ENCODE peak calls at places on chromosomes 5 and 9, in ten cellular contexts. One of them, this sample, is unnamed.

GRCh38 chr5:62143268-62144229 is 162.5 kb upstream of the KIF2A start:
- DNase-seq in GM19239: no peak
- DNase-seq in stomach: no peak
- DNase-seq in tibial artery: no peak
- DNase-seq in activated CD8-positive, alpha-beta T cell treated with anti-CD3 and anti-CD28 coated beads, Interleukin-2, amount 10 ng/mL, durations not matched to agents 7 days and 5 days: no peak
- DNase-seq in skeletal muscle cell: no peak
- DNase-seq in NB4: peak; percentile 22
- DNase-seq in HT1080: peak; percentile 30
- DNase-seq in iris pigment epithelial cell: peak; percentile 37
- DNase-seq in NCI-H774: peak; percentile 37
- DNase-seq in this sample: peak; percentile 56

GRCh38 chr9:136853596-136854112 is 1.5 kb downstream of the MAMDC4 start:
- DNase-seq in GM19239: no peak
- DNase-seq in stomach: no peak
- DNase-seq in tibial artery: peak; percentile 59
- DNase-seq in activated CD8-positive, alpha-beta T cell treated with anti-CD3 and anti-CD28 coated beads, Interleukin-2, amount 10 ng/mL, durations not matched to agents 7 days and 5 days: no peak
- DNase-seq in skeletal muscle cell: no peak
- DNase-seq in NB4: no peak
- DNase-seq in HT1080: no peak
- DNase-seq in iris pigment epithelial cell: no peak
- DNase-seq in NCI-H774: no peak
- DNase-seq in this sample: no peak

GRCh38 chr9:35756275-35756742 is 2.2 kb upstream of the MSMP start:
- DNase-seq in GM19239: no peak
- DNase-seq in stomach: peak; percentile 74
- DNase-seq in tibial artery: no peak
- DNase-seq in activated CD8-positive, alpha-beta T cell treated with anti-CD3 and anti-CD28 coated beads, Interleukin-2, amount 10 ng/mL, durations not matched to agents 7 days and 5 days: no peak
- DNase-seq in skeletal muscle cell: no peak
- DNase-seq in NB4: no peak
- DNase-seq in HT1080: no peak
- DNase-seq in iris pigment epithelial cell: peak; percentile 39
- DNase-seq in NCI-H774: no peak
- DNase-seq in this sample: no peak

GRCh38 chr9:121447341-121447834 is 52.3 kb downstream of the GGTA1 start:
- DNase-seq in GM19239: no peak
- DNase-seq in stomach: no peak
- DNase-seq in tibial artery: no peak
- DNase-seq in activated CD8-positive, alpha-beta T cell treated with anti-CD3 and anti-CD28 coated beads, Interleukin-2, amount 10 ng/mL, durations not matched to agents 7 days and 5 days: no peak
- DNase-seq in skeletal muscle cell: peak; percentile 45
- DNase-seq in NB4: peak; percentile 31
- DNase-seq in HT1080: peak; percentile 62
- DNase-seq in iris pigment epithelial cell: peak; percentile 76
- DNase-seq in NCI-H774: no peak
- DNase-seq in this sample: peak; percentile 66

GRCh38 chr9:124390812-124391658 is 24.2 kb downstream of the PSMB7 start:
- DNase-seq in GM19239: no peak
- DNase-seq in stomach: no peak
- DNase-seq in tibial artery: no peak
- DNase-seq in activated CD8-positive, alpha-beta T cell treated with anti-CD3 and anti-CD28 coated beads, Interleukin-2, amount 10 ng/mL, durations not matched to agents 7 days and 5 days: no peak
- DNase-seq in skeletal muscle cell: no peak
- DNase-seq in NB4: no peak
- DNase-seq in HT1080: no peak
- DNase-seq in iris pigment epithelial cell: peak; percentile 57
- DNase-seq in NCI-H774: peak; percentile 51
- DNase-seq in this sample: peak; percentile 77

GRCh38 chr9:108802967-108803366 is 52.8 kb downstream of the ACTL7B start:
- DNase-seq in GM19239: no peak
- DNase-seq in stomach: no peak
- DNase-seq in tibial artery: no peak
- DNase-seq in activated CD8-positive, alpha-beta T cell treated with anti-CD3 and anti-CD28 coated beads, Interleukin-2, amount 10 ng/mL, durations not matched to agents 7 days and 5 days: no peak
- DNase-seq in skeletal muscle cell: no peak
- DNase-seq in NB4: no peak
- DNase-seq in HT1080: no peak
- DNase-seq in iris pigment epithelial cell: no peak
- DNase-seq in NCI-H774: no peak
- DNase-seq in this sample: no peak

GRCh38 chr5:83102581-83102980 is 25.2 kb downstream of the XRCC4 start:
- DNase-seq in GM19239: no peak
- DNase-seq in stomach: no peak
- DNase-seq in tibial artery: no peak
- DNase-seq in activated CD8-positive, alpha-beta T cell treated with anti-CD3 and anti-CD28 coated beads, Interleukin-2, amount 10 ng/mL, durations not matched to agents 7 days and 5 days: no peak
- DNase-seq in skeletal muscle cell: no peak
- DNase-seq in NB4: no peak
- DNase-seq in HT1080: no peak
- DNase-seq in iris pigment epithelial cell: peak; percentile 58
- DNase-seq in NCI-H774: no peak
- DNase-seq in this sample: no peak

GRCh38 chr9:95552814-95553546 is 36.2 kb upstream of the PTCH1 start:
- DNase-seq in GM19239: no peak
- DNase-seq in stomach: no peak
- DNase-seq in tibial artery: no peak
- DNase-seq in activated CD8-positive, alpha-beta T cell treated with anti-CD3 and anti-CD28 coated beads, Interleukin-2, amount 10 ng/mL, durations not matched to agents 7 days and 5 days: no peak
- DNase-seq in skeletal muscle cell: no peak
- DNase-seq in NB4: no peak
- DNase-seq in HT1080: no peak
- DNase-seq in iris pigment epithelial cell: no peak
- DNase-seq in NCI-H774: no peak
- DNase-seq in this sample: no peak

GRCh38 chr9:70924380-70924779 is 197.0 kb downstream of the TRPM3 start:
- DNase-seq in GM19239: no peak
- DNase-seq in stomach: no peak
- DNase-seq in tibial artery: no peak
- DNase-seq in activated CD8-positive, alpha-beta T cell treated with anti-CD3 and anti-CD28 coated beads, Interleukin-2, amount 10 ng/mL, durations not matched to agents 7 days and 5 days: no peak
- DNase-seq in skeletal muscle cell: peak; percentile 73
- DNase-seq in NB4: no peak
- DNase-seq in HT1080: no peak
- DNase-seq in iris pigment epithelial cell: peak; percentile 87
- DNase-seq in NCI-H774: no peak
- DNase-seq in this sample: peak; percentile 35

GRCh38 chr5:2024986-2025721 is 142.4 kb upstream of the IRX4 start:
- DNase-seq in GM19239: no peak
- DNase-seq in stomach: no peak
- DNase-seq in tibial artery: no peak
- DNase-seq in activated CD8-positive, alpha-beta T cell treated with anti-CD3 and anti-CD28 coated beads, Interleukin-2, amount 10 ng/mL, durations not matched to agents 7 days and 5 days: no peak
- DNase-seq in skeletal muscle cell: no peak
- DNase-seq in NB4: peak; percentile 18
- DNase-seq in HT1080: no peak
- DNase-seq in iris pigment epithelial cell: no peak
- DNase-seq in NCI-H774: no peak
- DNase-seq in this sample: no peak

GRCh38 chr5:135826221-135826525 is 8.3 kb upstream of the SLC25A48 start:
- DNase-seq in GM19239: no peak
- DNase-seq in stomach: no peak
- DNase-seq in tibial artery: no peak
- DNase-seq in activated CD8-positive, alpha-beta T cell treated with anti-CD3 and anti-CD28 coated beads, Interleukin-2, amount 10 ng/mL, durations not matched to agents 7 days and 5 days: peak; percentile 7
- DNase-seq in skeletal muscle cell: no peak
- DNase-seq in NB4: no peak
- DNase-seq in HT1080: no peak
- DNase-seq in iris pigment epithelial cell: no peak
- DNase-seq in NCI-H774: no peak
- DNase-seq in this sample: no peak

GRCh38 chr9:105670315-105670714 is 8.1 kb downstream of the TAL2 start:
- DNase-seq in GM19239: no peak
- DNase-seq in stomach: no peak
- DNase-seq in tibial artery: no peak
- DNase-seq in activated CD8-positive, alpha-beta T cell treated with anti-CD3 and anti-CD28 coated beads, Interleukin-2, amount 10 ng/mL, durations not matched to agents 7 days and 5 days: no peak
- DNase-seq in skeletal muscle cell: no peak
- DNase-seq in NB4: no peak
- DNase-seq in HT1080: no peak
- DNase-seq in iris pigment epithelial cell: no peak
- DNase-seq in NCI-H774: no peak
- DNase-seq in this sample: no peak

GRCh38 chr5:59198365-59198764 is 615.5 kb downstream of the RAB3C start:
- DNase-seq in GM19239: no peak
- DNase-seq in stomach: no peak
- DNase-seq in tibial artery: no peak
- DNase-seq in activated CD8-positive, alpha-beta T cell treated with anti-CD3 and anti-CD28 coated beads, Interleukin-2, amount 10 ng/mL, durations not matched to agents 7 days and 5 days: no peak
- DNase-seq in skeletal muscle cell: no peak
- DNase-seq in NB4: no peak
- DNase-seq in HT1080: no peak
- DNase-seq in iris pigment epithelial cell: no peak
- DNase-seq in NCI-H774: no peak
- DNase-seq in this sample: no peak

GRCh38 chr5:145236127-145236526 is 599.0 kb downstream of the PRELID2 start:
- DNase-seq in GM19239: no peak
- DNase-seq in stomach: no peak
- DNase-seq in tibial artery: no peak
- DNase-seq in activated CD8-positive, alpha-beta T cell treated with anti-CD3 and anti-CD28 coated beads, Interleukin-2, amount 10 ng/mL, durations not matched to agents 7 days and 5 days: no peak
- DNase-seq in skeletal muscle cell: no peak
- DNase-seq in NB4: no peak
- DNase-seq in HT1080: peak; percentile 76
- DNase-seq in iris pigment epithelial cell: peak; percentile 35
- DNase-seq in NCI-H774: no peak
- DNase-seq in this sample: peak; percentile 63

GRCh38 chr9:34398875-34399274 is 22.2 kb upstream of the MYORG start:
- DNase-seq in GM19239: no peak
- DNase-seq in stomach: no peak
- DNase-seq in tibial artery: no peak
- DNase-seq in activated CD8-positive, alpha-beta T cell treated with anti-CD3 and anti-CD28 coated beads, Interleukin-2, amount 10 ng/mL, durations not matched to agents 7 days and 5 days: no peak
- DNase-seq in skeletal muscle cell: no peak
- DNase-seq in NB4: no peak
- DNase-seq in HT1080: no peak
- DNase-seq in iris pigment epithelial cell: no peak
- DNase-seq in NCI-H774: no peak
- DNase-seq in this sample: no peak

GRCh38 chr9:125088752-125089151 is 54.6 kb downstream of the SCAI start:
- DNase-seq in GM19239: no peak
- DNase-seq in stomach: no peak
- DNase-seq in tibial artery: no peak
- DNase-seq in activated CD8-positive, alpha-beta T cell treated with anti-CD3 and anti-CD28 coated beads, Interleukin-2, amount 10 ng/mL, durations not matched to agents 7 days and 5 days: no peak
- DNase-seq in skeletal muscle cell: no peak
- DNase-seq in NB4: no peak
- DNase-seq in HT1080: no peak
- DNase-seq in iris pigment epithelial cell: no peak
- DNase-seq in NCI-H774: no peak
- DNase-seq in this sample: no peak

GRCh38 chr5:181053760-181054122 is 13.7 kb downstream of the BTNL9 start:
- DNase-seq in GM19239: no peak
- DNase-seq in stomach: no peak
- DNase-seq in tibial artery: no peak
- DNase-seq in activated CD8-positive, alpha-beta T cell treated with anti-CD3 and anti-CD28 coated beads, Interleukin-2, amount 10 ng/mL, durations not matched to agents 7 days and 5 days: no peak
- DNase-seq in skeletal muscle cell: no peak
- DNase-seq in NB4: no peak
- DNase-seq in HT1080: no peak
- DNase-seq in iris pigment epithelial cell: no peak
- DNase-seq in NCI-H774: no peak
- DNase-seq in this sample: no peak

GRCh38 chr5:35876922-35877321 is 20.2 kb downstream of the IL7R start:
- DNase-seq in GM19239: no peak
- DNase-seq in stomach: no peak
- DNase-seq in tibial artery: no peak
- DNase-seq in activated CD8-positive, alpha-beta T cell treated with anti-CD3 and anti-CD28 coated beads, Interleukin-2, amount 10 ng/mL, durations not matched to agents 7 days and 5 days: no peak
- DNase-seq in skeletal muscle cell: no peak
- DNase-seq in NB4: no peak
- DNase-seq in HT1080: peak; percentile 28
- DNase-seq in iris pigment epithelial cell: peak; percentile 25
- DNase-seq in NCI-H774: no peak
- DNase-seq in this sample: peak; percentile 79

GRCh38 chr9:117116084-117116483 is 298.8 kb downstream of the ASTN2 start:
- DNase-seq in GM19239: no peak
- DNase-seq in stomach: no peak
- DNase-seq in tibial artery: no peak
- DNase-seq in activated CD8-positive, alpha-beta T cell treated with anti-CD3 and anti-CD28 coated beads, Interleukin-2, amount 10 ng/mL, durations not matched to agents 7 days and 5 days: no peak
- DNase-seq in skeletal muscle cell: no peak
- DNase-seq in NB4: no peak
- DNase-seq in HT1080: no peak
- DNase-seq in iris pigment epithelial cell: peak; percentile 14
- DNase-seq in NCI-H774: no peak
- DNase-seq in this sample: no peak

GRCh38 chr9:100428871-100429654 is 2.1 kb downstream of the MSANTD3 start:
- DNase-seq in GM19239: no peak
- DNase-seq in stomach: no peak
- DNase-seq in tibial artery: no peak
- DNase-seq in activated CD8-positive, alpha-beta T cell treated with anti-CD3 and anti-CD28 coated beads, Interleukin-2, amount 10 ng/mL, durations not matched to agents 7 days and 5 days: no peak
- DNase-seq in skeletal muscle cell: peak; percentile 98
- DNase-seq in NB4: peak; percentile 39
- DNase-seq in HT1080: peak; percentile 99
- DNase-seq in iris pigment epithelial cell: peak; percentile 98
- DNase-seq in NCI-H774: no peak
- DNase-seq in this sample: peak; percentile 100

GRCh38 chr5:140041492-140042421 is 1.3 kb downstream of the NRG2 start:
- DNase-seq in GM19239: no peak
- DNase-seq in stomach: peak; percentile 66
- DNase-seq in tibial artery: peak; percentile 84
- DNase-seq in activated CD8-positive, alpha-beta T cell treated with anti-CD3 and anti-CD28 coated beads, Interleukin-2, amount 10 ng/mL, durations not matched to agents 7 days and 5 days: no peak
- DNase-seq in skeletal muscle cell: no peak
- DNase-seq in NB4: no peak
- DNase-seq in HT1080: peak; percentile 91
- DNase-seq in iris pigment epithelial cell: peak; percentile 18
- DNase-seq in NCI-H774: no peak
- DNase-seq in this sample: peak; percentile 87

GRCh38 chr5:54924487-54924886 is 60.9 kb downstream of the ESM1 start:
- DNase-seq in GM19239: no peak
- DNase-seq in stomach: no peak
- DNase-seq in tibial artery: no peak
- DNase-seq in activated CD8-positive, alpha-beta T cell treated with anti-CD3 and anti-CD28 coated beads, Interleukin-2, amount 10 ng/mL, durations not matched to agents 7 days and 5 days: no peak
- DNase-seq in skeletal muscle cell: no peak
- DNase-seq in NB4: no peak
- DNase-seq in HT1080: no peak
- DNase-seq in iris pigment epithelial cell: no peak
- DNase-seq in NCI-H774: no peak
- DNase-seq in this sample: no peak

GRCh38 chr5:170570492-170570891 is 66.7 kb downstream of the KCNIP1 start:
- DNase-seq in GM19239: no peak
- DNase-seq in stomach: no peak
- DNase-seq in tibial artery: no peak
- DNase-seq in activated CD8-positive, alpha-beta T cell treated with anti-CD3 and anti-CD28 coated beads, Interleukin-2, amount 10 ng/mL, durations not matched to agents 7 days and 5 days: no peak
- DNase-seq in skeletal muscle cell: no peak
- DNase-seq in NB4: no peak
- DNase-seq in HT1080: no peak
- DNase-seq in iris pigment epithelial cell: no peak
- DNase-seq in NCI-H774: no peak
- DNase-seq in this sample: no peak

GRCh38 chr5:151739939-151740335 is 18.5 kb downstream of the ATOX1 start:
- DNase-seq in GM19239: no peak
- DNase-seq in stomach: no peak
- DNase-seq in tibial artery: no peak
- DNase-seq in activated CD8-positive, alpha-beta T cell treated with anti-CD3 and anti-CD28 coated beads, Interleukin-2, amount 10 ng/mL, durations not matched to agents 7 days and 5 days: no peak
- DNase-seq in skeletal muscle cell: peak; percentile 77
- DNase-seq in NB4: no peak
- DNase-seq in HT1080: peak; percentile 89
- DNase-seq in iris pigment epithelial cell: peak; percentile 90
- DNase-seq in NCI-H774: no peak
- DNase-seq in this sample: peak; percentile 93

GRCh38 chr5:155013526-155013925 is at the start of gene KIF4B:
- DNase-seq in GM19239: no peak
- DNase-seq in stomach: no peak
- DNase-seq in tibial artery: no peak
- DNase-seq in activated CD8-positive, alpha-beta T cell treated with anti-CD3 and anti-CD28 coated beads, Interleukin-2, amount 10 ng/mL, durations not matched to agents 7 days and 5 days: no peak
- DNase-seq in skeletal muscle cell: no peak
- DNase-seq in NB4: no peak
- DNase-seq in HT1080: no peak
- DNase-seq in iris pigment epithelial cell: no peak
- DNase-seq in NCI-H774: no peak
- DNase-seq in this sample: no peak

GRCh38 chr9:89541798-89542197 is 43.9 kb upstream of the SEMA4D start:
- DNase-seq in GM19239: no peak
- DNase-seq in stomach: no peak
- DNase-seq in tibial artery: no peak
- DNase-seq in activated CD8-positive, alpha-beta T cell treated with anti-CD3 and anti-CD28 coated beads, Interleukin-2, amount 10 ng/mL, durations not matched to agents 7 days and 5 days: no peak
- DNase-seq in skeletal muscle cell: no peak
- DNase-seq in NB4: peak; percentile 43
- DNase-seq in HT1080: no peak
- DNase-seq in iris pigment epithelial cell: no peak
- DNase-seq in NCI-H774: no peak
- DNase-seq in this sample: no peak

GRCh38 chr9:93965830-93966577 is 10.8 kb upstream of the BARX1 start:
- DNase-seq in GM19239: no peak
- DNase-seq in stomach: peak; percentile 73
- DNase-seq in tibial artery: no peak
- DNase-seq in activated CD8-positive, alpha-beta T cell treated with anti-CD3 and anti-CD28 coated beads, Interleukin-2, amount 10 ng/mL, durations not matched to agents 7 days and 5 days: no peak
- DNase-seq in skeletal muscle cell: no peak
- DNase-seq in NB4: no peak
- DNase-seq in HT1080: peak; percentile 18
- DNase-seq in iris pigment epithelial cell: no peak
- DNase-seq in NCI-H774: no peak
- DNase-seq in this sample: peak; percentile 21

GRCh38 chr9:78235771-78236510 is at the start of gene CEP78:
- DNase-seq in GM19239: peak; percentile 82
- DNase-seq in stomach: peak; percentile 93
- DNase-seq in tibial artery: peak; percentile 93
- DNase-seq in activated CD8-positive, alpha-beta T cell treated with anti-CD3 and anti-CD28 coated beads, Interleukin-2, amount 10 ng/mL, durations not matched to agents 7 days and 5 days: peak; percentile 93
- DNase-seq in skeletal muscle cell: peak; percentile 81
- DNase-seq in NB4: peak; percentile 95
- DNase-seq in HT1080: peak; percentile 89
- DNase-seq in iris pigment epithelial cell: peak; percentile 97
- DNase-seq in NCI-H774: peak; percentile 88
- DNase-seq in this sample: peak; percentile 96

This sample was measured in ELR.